ENCODE peak calls at places on chromosome X, in six cellular contexts. S is EH; Z is endothelial cell; E is neural crest cell; U is HuH-7.5; Q is CD8-positive, alpha-beta T cell. F is an unnamed sample.
A peak's percentile ranks its signal among the peaks of the same experiment; 100 is the strongest.

GRCh38 chrX:136104936-136105335 is 42.4 kb upstream of the FHL1 start:
- DNase-seq in U (no peak), Q (no peak), S (no peak), Z (no peak), E (no peak), F (no peak)

GRCh38 chrX:13398073-13398823 is 78.4 kb upstream of the ATXN3L start:
- DNase-seq in Z (no peak), S (peak; percentile 99), Q (no peak), E (no peak), U (peak; percentile 18), F (peak; percentile 97)

GRCh38 chrX:103878466-103879151 is 46.6 kb upstream of the RAB9B start:
- DNase-seq in Z (no peak), Q (no peak), S (peak; percentile 88), U (no peak), E (no peak), F (peak; percentile 77)

GRCh38 chrX:22577181-22577580 is 304.5 kb downstream of the CBLL2 start:
- DNase-seq in Z (no peak), E (no peak), S (peak; percentile 68), U (no peak), Q (no peak), F (peak; percentile 56)

GRCh38 chrX:123971963-123972362 is 10.5 kb downstream of the STAG2 start:
- DNase-seq in E (no peak), S (no peak), Q (no peak), Z (no peak), U (no peak), F (no peak)

GRCh38 chrX:21839334-21840198 is at the start of gene MBTPS2:
- DNase-seq in Z (peak; percentile 77), U (no peak), Q (peak; percentile 61), S (peak; percentile 85), E (peak; percentile 75), F (peak; percentile 36)

GRCh38 chrX:2696698-2697215 is 5.7 kb downstream of the CD99 start:
- DNase-seq in S (peak; percentile 95), Q (no peak), Z (no peak), U (no peak), E (no peak), F (peak; percentile 91)

GRCh38 chrX:107272431-107272921 is 66.1 kb downstream of the DNAAF6 start:
- DNase-seq in E (no peak), U (peak; percentile 17), S (no peak), Z (peak; percentile 31), Q (no peak), F (peak; percentile 20)

GRCh38 chrX:130247996-130248395 is 20.7 kb downstream of the ZNF280C start:
- DNase-seq in E (no peak), U (no peak), Z (no peak), Q (no peak), S (no peak), F (no peak)

GRCh38 chrX:3219667-3220066 is 126.8 kb downstream of the MXRA5 start:
- DNase-seq in Q (no peak), U (no peak), Z (no peak), S (no peak), E (no peak), F (no peak)

GRCh38 chrX:66602381-66602938 is 36.4 kb downstream of the EDA2R start:
- DNase-seq in S (no peak), U (no peak), Q (no peak), E (no peak), Z (no peak), F (no peak)

GRCh38 chrX:71118032-71118984 is at the start of gene MED12:
- DNase-seq in Z (peak; percentile 72), U (peak; percentile 60), E (peak; percentile 73), S (peak; percentile 85), Q (peak; percentile 56), F (peak; percentile 27)

GRCh38 chrX:115409551-115409950 is 120.0 kb downstream of the LUZP4 start:
- DNase-seq in Z (no peak), U (no peak), Q (no peak), E (no peak), S (peak; percentile 6), F (no peak)

GRCh38 chrX:75968293-75968692 is 183.2 kb upstream of the MAGEE2 start:
- DNase-seq in U (no peak), S (no peak), Z (no peak), E (no peak), Q (no peak), F (no peak)

GRCh38 chrX:23513121-23513520 is 154.2 kb upstream of the PRDX4 start:
- DNase-seq in U (no peak), Z (no peak), Q (no peak), E (no peak), S (no peak), F (no peak)

GRCh38 chrX:143648705-143649104 is 12.8 kb upstream of the SLITRK4 start:
- DNase-seq in E (peak; percentile 1), Z (peak; percentile 12), U (no peak), Q (no peak), S (no peak), F (no peak)

GRCh38 chrX:102129473-102129872 is 4.0 kb downstream of the TCEAL2 start:
- DNase-seq in E (no peak), U (no peak), Q (no peak), Z (no peak), S (peak; percentile 8), F (peak; percentile 0)

GRCh38 chrX:100980608-100981497 is 11.3 kb downstream of the ARL13A start:
- DNase-seq in S (peak; percentile 89), Q (no peak), E (no peak), Z (no peak), U (no peak), F (no peak)

GRCh38 chrX:108419401-108419800 is 18.8 kb downstream of the COL4A6 start:
- DNase-seq in Z (no peak), U (no peak), S (no peak), Q (no peak), E (no peak), F (no peak)

GRCh38 chrX:50157545-50158125 is 43.2 kb downstream of the AKAP4 start:
- DNase-seq in U (no peak), E (no peak), Q (no peak), S (peak; percentile 22), Z (no peak), F (no peak)

GRCh38 chrX:120769576-120770341 is 105.9 kb downstream of the CT47B1 start:
- DNase-seq in S (peak; percentile 80), U (no peak), Z (no peak), Q (no peak), E (no peak), F (peak; percentile 63)

GRCh38 chrX:110944793-110945466 is 149.3 kb upstream of the CHRDL1 start:
- DNase-seq in S (no peak), Q (no peak), Z (no peak), U (no peak), E (no peak), F (peak; percentile 15)

GRCh38 chrX:13716905-13717304 is 17.5 kb downstream of the TRAPPC2 start:
- DNase-seq in Q (peak; percentile 13), E (no peak), Z (no peak), S (no peak), U (no peak), F (no peak)

GRCh38 chrX:50704360-50704759 is 109.6 kb downstream of the SHROOM4 start:
- DNase-seq in E (no peak), Z (no peak), U (no peak), S (peak; percentile 39), Q (no peak), F (no peak)

GRCh38 chrX:123959281-123960063 is 2.0 kb upstream of the STAG2 start:
- DNase-seq in U (no peak), Q (no peak), S (peak; percentile 43), Z (peak; percentile 4), E (peak; percentile 5), F (peak; percentile 28)

GRCh38 chrX:23756165-23756564 is 13.1 kb upstream of the ACOT9 start:
- DNase-seq in S (peak; percentile 58), U (no peak), Q (peak; percentile 27), E (peak; percentile 76), Z (peak; percentile 56), F (no peak)

GRCh38 chrX:154535892-154536291 is 10.8 kb downstream of the G6PD start:
- DNase-seq in Z (no peak), S (no peak), Q (no peak), U (no peak), E (no peak), F (no peak)

GRCh38 chrX:24899391-24899790 is 116.4 kb downstream of the ARX start:
- DNase-seq in Q (no peak), S (no peak), E (no peak), U (no peak), Z (no peak), F (no peak)

GRCh38 chrX:54495814-54496516 is at the start of gene FGD1:
- DNase-seq in Z (peak; percentile 55), S (peak; percentile 70), E (peak; percentile 59), Q (no peak), U (peak; percentile 83), F (peak; percentile 20)

GRCh38 chrX:101415180-101416130 is 7.4 kb downstream of the HNRNPH2 start:
- DNase-seq in U (no peak), S (peak; percentile 70), E (peak; percentile 23), Z (peak; percentile 37), Q (no peak), F (no peak)

GRCh38 chrX:68685722-68686683 is 38.5 kb downstream of the STARD8 start:
- DNase-seq in U (no peak), E (peak; percentile 8), Q (no peak), S (peak; percentile 67), Z (peak; percentile 63), F (no peak)

F was measured in foreskin keratinocyte.